ENCODE peak calls at places on chromosomes 5 and 9, in four cellular contexts. X is HepG2, D is WTC11, Q is A549. Y is an unnamed sample.

GRCh38 chr5:157059891-157060290 is 975 bp upstream of the HAVCR1 start:
- DNase-seq in Q (peak; percentile 52), X (peak; percentile 31), D (no peak), Y (no peak)

GRCh38 chr5:141477169-141477568 is 1.4 kb downstream of the PCDHGC3 start:
- DNase-seq in Q (no peak), D (no peak), X (no peak), Y (no peak)

GRCh38 chr5:159106569-159107282 is 7.0 kb upstream of the EBF1 start:
- DNase-seq in D (peak; percentile 88), X (peak; percentile 24), Q (peak; percentile 90), Y (peak; percentile 74)

GRCh38 chr9:134624119-134624826 is 17.3 kb upstream of the COL5A1 start:
- DNase-seq in Q (no peak), D (peak; percentile 9), X (no peak), Y (no peak)

GRCh38 chr5:87114631-87115030 is 153.1 kb upstream of the RASA1 start:
- DNase-seq in X (no peak), D (no peak), Q (no peak), Y (no peak)

GRCh38 chr5:45639038-45639437 is 57.1 kb downstream of the HCN1 start:
- DNase-seq in X (no peak), Q (no peak), D (no peak), Y (no peak)

GRCh38 chr9:131334568-131335105 is 45.1 kb downstream of the PLPP7 start:
- DNase-seq in X (no peak), Q (no peak), D (peak; percentile 16), Y (peak; percentile 24)

GRCh38 chr9:87498046-87498815 is 564 bp downstream of the DAPK1 start:
- DNase-seq in D (peak; percentile 69), Q (peak; percentile 69), X (peak; percentile 48), Y (peak; percentile 53)

GRCh38 chr5:54212331-54212730 is 98.0 kb downstream of the ARL15 start:
- DNase-seq in X (no peak), D (no peak), Q (no peak), Y (no peak)

GRCh38 chr5:171693397-171693796 is 92.2 kb upstream of the SMIM23 start:
- DNase-seq in X (no peak), D (no peak), Q (no peak), Y (no peak)

GRCh38 chr9:34430843-34431437 is 27.4 kb downstream of the FAM219A start:
- DNase-seq in D (peak; percentile 65), Q (peak; percentile 8), X (peak; percentile 25), Y (peak; percentile 44)

GRCh38 chr9:68877219-68877618 is 136.7 kb downstream of the PRKACG start:
- DNase-seq in X (no peak), D (no peak), Q (no peak), Y (no peak)

GRCh38 chr9:75036793-75037192 is 8.7 kb upstream of the CARNMT1 start:
- DNase-seq in D (no peak), Q (no peak), X (no peak), Y (no peak)

GRCh38 chr5:177537389-177538361 is 16.7 kb downstream of the FAM193B start:
- DNase-seq in X (no peak), D (no peak), Q (peak; percentile 65), Y (no peak)

GRCh38 chr9:4167040-4167671 is 132.7 kb downstream of the GLIS3 start:
- DNase-seq in D (no peak), X (no peak), Q (no peak), Y (no peak)

GRCh38 chr5:11504794-11505193 is 399.5 kb downstream of the CTNND2 start:
- DNase-seq in D (no peak), X (no peak), Q (no peak), Y (no peak)

GRCh38 chr9:642014-642413 is 199.5 kb upstream of the DMRT1 start:
- DNase-seq in Q (no peak), X (no peak), D (no peak), Y (no peak)

GRCh38 chr5:133407277-133407632 is 205.1 kb downstream of the FSTL4 start:
- DNase-seq in Q (no peak), X (no peak), D (no peak), Y (no peak)

GRCh38 chr9:37753489-37754190 is at the start of gene TRMT10B:
- DNase-seq in Q (peak; percentile 94), X (peak; percentile 61), D (peak; percentile 75), Y (peak; percentile 91)

GRCh38 chr5:177403194-177403825 is 2.8 kb upstream of the PFN3 start:
- DNase-seq in X (no peak), Q (peak; percentile 54), D (peak; percentile 50), Y (no peak)

GRCh38 chr5:120012441-120012840 is 383.1 kb downstream of the FAM170A start:
- DNase-seq in D (no peak), X (no peak), Q (no peak), Y (no peak)

GRCh38 chr9:120663380-120663779 is 50.9 kb downstream of the MEGF9 start:
- DNase-seq in Q (no peak), X (no peak), D (no peak), Y (no peak)

GRCh38 chr9:88775559-88775958 is 215.7 kb upstream of the S1PR3 start:
- DNase-seq in D (no peak), X (no peak), Q (peak; percentile 19), Y (no peak)

GRCh38 chr5:177035982-177036381 is 13.5 kb downstream of the ZNF346 start:
- DNase-seq in X (no peak), D (peak; percentile 29), Q (no peak), Y (no peak)

GRCh38 chr5:116506448-116506847 is 68.2 kb downstream of the SEMA6A start:
- DNase-seq in D (no peak), Q (no peak), X (no peak), Y (no peak)

GRCh38 chr5:17147225-17148120 is 70.0 kb upstream of the BASP1 start:
- DNase-seq in Q (no peak), D (no peak), X (no peak), Y (no peak)

GRCh38 chr5:24314106-24314505 is 330.7 kb downstream of the CDH10 start:
- DNase-seq in X (no peak), D (no peak), Q (no peak), Y (no peak)

GRCh38 chr5:102498271-102499034 is at the start of gene SLCO6A1:
- DNase-seq in Q (no peak), D (peak; percentile 22), X (no peak), Y (peak; percentile 5)

GRCh38 chr9:112544477-112544876 is 57.9 kb downstream of the KIAA1958 start:
- DNase-seq in D (no peak), X (no peak), Q (no peak), Y (no peak)

GRCh38 chr5:169695919-169696490 is 58.9 kb downstream of the DOCK2 start:
- DNase-seq in X (no peak), D (no peak), Q (peak; percentile 85), Y (no peak)

GRCh38 chr9:12861035-12861434 is 86.2 kb downstream of the LURAP1L start:
- DNase-seq in Q (no peak), X (no peak), D (no peak), Y (no peak)

GRCh38 chr5:74166064-74166463 is 474.5 kb downstream of the ENC1 start:
- DNase-seq in D (no peak), X (no peak), Q (no peak), Y (no peak)

GRCh38 chr5:74164725-74165226 is 475.8 kb downstream of the ENC1 start:
- DNase-seq in Q (no peak), D (no peak), X (no peak), Y (no peak)

GRCh38 chr5:74169704-74170103 is 470.8 kb downstream of the ENC1 start:
- DNase-seq in D (no peak), X (no peak), Q (no peak), Y (no peak)

GRCh38 chr5:74167930-74168315 is 472.6 kb downstream of the ENC1 start:
- DNase-seq in X (no peak), D (no peak), Q (no peak), Y (no peak)

DNA sequence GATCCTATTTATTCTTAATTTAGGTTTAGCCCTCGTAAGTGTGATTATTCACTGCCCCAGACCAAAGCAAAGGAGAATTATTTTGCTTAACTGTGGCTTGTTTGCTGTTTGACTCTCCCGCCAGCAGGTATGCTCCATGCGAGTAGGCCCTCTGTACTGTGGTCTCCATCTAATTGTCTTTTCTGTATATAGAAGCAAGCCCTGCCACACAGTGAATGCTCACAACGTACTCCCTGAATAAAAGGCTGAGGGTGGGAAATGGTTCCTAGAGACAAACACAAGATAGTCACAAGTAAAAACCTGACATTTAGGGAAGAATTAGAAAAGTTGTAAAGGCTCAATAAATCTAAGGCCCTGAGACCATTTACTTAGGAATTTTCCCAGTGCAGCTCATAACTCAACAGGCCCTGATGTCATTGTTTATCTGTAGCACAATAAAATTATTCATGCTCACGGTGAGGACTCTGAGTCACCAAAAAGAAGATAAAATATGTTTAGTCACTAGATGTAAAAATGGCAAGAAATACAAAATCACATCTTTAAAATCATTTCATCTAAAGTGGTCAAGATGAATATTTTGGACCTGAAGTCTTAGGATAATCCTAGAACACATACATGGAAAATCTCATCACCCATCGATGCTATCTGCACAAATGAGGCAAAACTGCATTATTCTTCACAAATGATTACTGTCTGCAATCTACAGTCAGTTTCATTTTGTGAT is 473.2 kb downstream of the ENC1 start:
- DNase-seq in Q (peak; percentile 6), D (no peak), X (no peak), Y (no peak)
- TF ChIP-seq NR3C1 in Q (no peak), D (no peak), X (no peak), Y (no peak)

DNA sequence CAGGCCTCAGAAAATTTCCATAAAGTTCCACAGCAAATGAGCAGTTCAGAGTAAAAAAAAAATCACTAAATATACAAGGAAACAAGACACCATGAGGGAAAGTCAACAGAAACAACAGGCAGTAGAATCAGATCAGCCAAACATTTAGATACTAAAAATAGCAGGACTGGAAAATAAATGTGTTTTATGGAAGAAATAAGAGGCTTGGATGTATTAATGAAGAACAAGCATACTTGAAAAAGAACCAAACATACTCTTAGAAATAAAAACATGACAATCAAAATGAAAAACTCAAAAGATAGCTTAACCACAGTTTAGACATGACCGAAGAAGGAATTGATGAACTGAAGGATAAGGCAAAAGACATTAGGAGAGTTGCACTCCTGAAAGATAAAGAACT is 22.6 kb downstream of the MYMK start:
- DNase-seq in D (no peak), X (no peak), Q (no peak), Y (no peak)
- TF ChIP-seq NR3C1 in D (no peak), X (no peak), Q (no peak), Y (no peak)

GRCh38 chr9:110126986-110127864 is 80.7 kb downstream of the C9orf152 start:
- DNase-seq in X (peak; percentile 86), Q (no peak), D (peak; percentile 48), Y (no peak)
- TF ChIP-seq NR3C1 in X (no peak), Q (no peak), D (no peak), Y (no peak)

GRCh38 chr9:92618633-92619225 is 51.2 kb downstream of the IPPK start:
- DNase-seq in D (no peak), X (peak; percentile 63), Q (no peak), Y (no peak)

GRCh38 chr9:92617951-92618510 is 51.9 kb downstream of the IPPK start:
- DNase-seq in Q (no peak), X (no peak), D (no peak), Y (no peak)

GRCh38 chr9:92617195-92617813 is 52.6 kb downstream of the IPPK start:
- DNase-seq in D (no peak), X (no peak), Q (no peak), Y (no peak)

GRCh38 chr9:92620870-92621269 is 49.1 kb downstream of the IPPK start:
- DNase-seq in Q (no peak), X (no peak), D (no peak), Y (no peak)

GRCh38 chr9:92619601-92620300 is 50.2 kb downstream of the IPPK start:
- DNase-seq in X (no peak), D (no peak), Q (no peak), Y (no peak)
- TF ChIP-seq NR3C1 in X (no peak), D (no peak), Q (no peak), Y (no peak)

Y was measured in K562.